ENCODE peak calls at places on chromosomes 16 and 17, in nine cellular contexts. X is dermis microvascular lymphatic vessel endothelial cell; M is NCI-H1930; D is Peyer's patch; I is AG09319; Q is omental fat pad; J is activated CD8-positive, alpha-beta T cell treated with anti-CD3 and anti-CD28 coated beads for 36 hours; Z is gastrocnemius medialis; L is SW480. G is an unnamed sample.

GRCh38 chr16:48542020-48542473 is 67.9 kb downstream of the N4BP1 start:
- DNase-seq in X (peak), M (no peak), D (peak), I (no peak), Q (no peak), J (peak), Z (peak), L (peak), G (peak)

GRCh38 chr17:10171057-10171456 is 27.3 kb downstream of the GAS7 start:
- DNase-seq in X (no peak), M (no peak), D (no peak), I (no peak), Q (no peak), J (no peak), Z (peak), L (no peak), G (no peak)

GRCh38 chr16:30927789-30928378 is 4.5 kb downstream of the FBXL19 start:
- DNase-seq in X (peak), M (peak), D (peak), I (no peak), Q (no peak), J (peak), Z (no peak), L (peak), G (peak)

GRCh38 chr17:82461827-82462524 is 3.4 kb downstream of the NARF start:
- DNase-seq in X (no peak), M (no peak), D (no peak), I (no peak), Q (no peak), J (no peak), Z (no peak), L (no peak), G (no peak)

GRCh38 chr17:6757747-6758146 is 1.9 kb downstream of the XAF1 start:
- DNase-seq in X (no peak), M (no peak), D (no peak), I (no peak), Q (no peak), J (no peak), Z (no peak), L (no peak), G (no peak)

GRCh38 chr17:8935194-8935593 is 30.3 kb downstream of the PIK3R5 start:
- DNase-seq in X (peak), M (no peak), D (no peak), I (no peak), Q (no peak), J (peak), Z (no peak), L (peak), G (no peak)

GRCh38 chr17:18967806-18968744 is 16.1 kb downstream of the SLC5A10 start:
- DNase-seq in X (peak), M (no peak), D (no peak), I (no peak), Q (no peak), J (no peak), Z (no peak), L (no peak), G (no peak)

GRCh38 chr17:63824362-63824761 is 2.9 kb upstream of the PSMC5 start:
- DNase-seq in X (no peak), M (no peak), D (no peak), I (no peak), Q (no peak), J (no peak), Z (no peak), L (no peak), G (no peak)

GRCh38 chr17:78862073-78863023 is 21.7 kb upstream of the USP36 start:
- DNase-seq in X (peak), M (no peak), D (peak), I (peak), Q (peak), J (no peak), Z (peak), L (peak), G (peak)

GRCh38 chr16:20175358-20175757 is 101.7 kb upstream of the GPR139 start:
- DNase-seq in X (no peak), M (no peak), D (no peak), I (no peak), Q (no peak), J (no peak), Z (no peak), L (no peak), G (no peak)

G was measured in renal cortical epithelial cell.